ENCODE peak calls at places on chromosomes 13 and 19, in four cellular contexts. One of them, this sample, is unnamed.

GRCh38 chr19:55223291-55224037 is 5.1 kb downstream of the TMEM86B start:
- DNase-seq in Peyer's patch: no peak
- DNase-seq in stimulated activated CD8-positive, alpha-beta memory T cell treated with anti-CD3 and anti-CD28 coated beads, Interleukin-2, amount 100 ng/mL, for 1 hour: no peak
- DNase-seq in uterus: no peak
- DNase-seq in this sample: no peak

GRCh38 chr19:44618640-44619357 is 5.4 kb downstream of the IGSF23 start:
- DNase-seq in Peyer's patch: no peak
- DNase-seq in stimulated activated CD8-positive, alpha-beta memory T cell treated with anti-CD3 and anti-CD28 coated beads, Interleukin-2, amount 100 ng/mL, for 1 hour: no peak
- DNase-seq in uterus: no peak
- DNase-seq in this sample: no peak

GRCh38 chr19:39539165-39539518 is 819 bp downstream of the EID2 start:
- DNase-seq in Peyer's patch: no peak
- DNase-seq in stimulated activated CD8-positive, alpha-beta memory T cell treated with anti-CD3 and anti-CD28 coated beads, Interleukin-2, amount 100 ng/mL, for 1 hour: no peak
- DNase-seq in uterus: no peak
- DNase-seq in this sample: no peak

GRCh38 chr13:107329991-107330390 is 762.1 kb upstream of the ARGLU1 start:
- DNase-seq in Peyer's patch: no peak
- DNase-seq in stimulated activated CD8-positive, alpha-beta memory T cell treated with anti-CD3 and anti-CD28 coated beads, Interleukin-2, amount 100 ng/mL, for 1 hour: no peak
- DNase-seq in uterus: no peak
- DNase-seq in this sample: no peak

GRCh38 chr13:28654276-28654675 is 4.7 kb upstream of the POMP start:
- DNase-seq in Peyer's patch: no peak
- DNase-seq in stimulated activated CD8-positive, alpha-beta memory T cell treated with anti-CD3 and anti-CD28 coated beads, Interleukin-2, amount 100 ng/mL, for 1 hour: no peak
- DNase-seq in uterus: no peak
- DNase-seq in this sample: no peak

GRCh38 chr13:27086599-27087265 is 84.9 kb downstream of the USP12 start:
- DNase-seq in Peyer's patch: no peak
- DNase-seq in stimulated activated CD8-positive, alpha-beta memory T cell treated with anti-CD3 and anti-CD28 coated beads, Interleukin-2, amount 100 ng/mL, for 1 hour: no peak
- DNase-seq in uterus: no peak
- DNase-seq in this sample: no peak

GRCh38 chr13:51212808-51213728 is 9.1 kb upstream of the FAM124A start:
- DNase-seq in Peyer's patch: no peak
- DNase-seq in stimulated activated CD8-positive, alpha-beta memory T cell treated with anti-CD3 and anti-CD28 coated beads, Interleukin-2, amount 100 ng/mL, for 1 hour: no peak
- DNase-seq in uterus: no peak
- DNase-seq in this sample: no peak

GRCh38 chr19:46903458-46903857 is 42.7 kb downstream of the ARHGAP35 start:
- DNase-seq in Peyer's patch: no peak
- DNase-seq in stimulated activated CD8-positive, alpha-beta memory T cell treated with anti-CD3 and anti-CD28 coated beads, Interleukin-2, amount 100 ng/mL, for 1 hour: no peak
- DNase-seq in uterus: no peak
- DNase-seq in this sample: no peak

GRCh38 chr13:68066879-68067513 is 836.9 kb upstream of the PCDH9 start:
- DNase-seq in Peyer's patch: no peak
- DNase-seq in stimulated activated CD8-positive, alpha-beta memory T cell treated with anti-CD3 and anti-CD28 coated beads, Interleukin-2, amount 100 ng/mL, for 1 hour: no peak
- DNase-seq in uterus: no peak
- DNase-seq in this sample: no peak

GRCh38 chr13:97385854-97386253 is 48.1 kb upstream of the RAP2A start:
- DNase-seq in Peyer's patch: no peak
- DNase-seq in stimulated activated CD8-positive, alpha-beta memory T cell treated with anti-CD3 and anti-CD28 coated beads, Interleukin-2, amount 100 ng/mL, for 1 hour: no peak
- DNase-seq in uterus: no peak
- DNase-seq in this sample: no peak

GRCh38 chr19:11382898-11383705 is 1.0 kb downstream of the EPOR start:
- DNase-seq in Peyer's patch: peak; percentile 73
- DNase-seq in stimulated activated CD8-positive, alpha-beta memory T cell treated with anti-CD3 and anti-CD28 coated beads, Interleukin-2, amount 100 ng/mL, for 1 hour: no peak
- DNase-seq in uterus: no peak
- DNase-seq in this sample: peak; percentile 64

GRCh38 chr13:37074703-37075102 is 15.2 kb upstream of the SUPT20H start:
- DNase-seq in Peyer's patch: no peak
- DNase-seq in stimulated activated CD8-positive, alpha-beta memory T cell treated with anti-CD3 and anti-CD28 coated beads, Interleukin-2, amount 100 ng/mL, for 1 hour: no peak
- DNase-seq in uterus: no peak
- DNase-seq in this sample: no peak

GRCh38 chr19:9528757-9529336 is 9.6 kb downstream of the ZNF426 start:
- DNase-seq in Peyer's patch: no peak
- DNase-seq in stimulated activated CD8-positive, alpha-beta memory T cell treated with anti-CD3 and anti-CD28 coated beads, Interleukin-2, amount 100 ng/mL, for 1 hour: no peak
- DNase-seq in uterus: no peak
- DNase-seq in this sample: no peak

GRCh38 chr13:77235456-77236022 is 91.4 kb downstream of the MYCBP2 start:
- DNase-seq in Peyer's patch: no peak
- DNase-seq in stimulated activated CD8-positive, alpha-beta memory T cell treated with anti-CD3 and anti-CD28 coated beads, Interleukin-2, amount 100 ng/mL, for 1 hour: no peak
- DNase-seq in uterus: no peak
- DNase-seq in this sample: no peak

GRCh38 chr13:48437381-48437780 is 24.5 kb upstream of the LPAR6 start:
- DNase-seq in Peyer's patch: no peak
- DNase-seq in stimulated activated CD8-positive, alpha-beta memory T cell treated with anti-CD3 and anti-CD28 coated beads, Interleukin-2, amount 100 ng/mL, for 1 hour: no peak
- DNase-seq in uterus: peak; percentile 60
- DNase-seq in this sample: peak; percentile 21

GRCh38 chr19:44304659-44305193 is at the start of gene ZNF235:
- DNase-seq in Peyer's patch: peak; percentile 95
- DNase-seq in stimulated activated CD8-positive, alpha-beta memory T cell treated with anti-CD3 and anti-CD28 coated beads, Interleukin-2, amount 100 ng/mL, for 1 hour: peak; percentile 47
- DNase-seq in uterus: peak; percentile 89
- DNase-seq in this sample: peak; percentile 90

GRCh38 chr13:90757127-90757680 is 590.3 kb upstream of the MIR17HG start:
- DNase-seq in Peyer's patch: no peak
- DNase-seq in stimulated activated CD8-positive, alpha-beta memory T cell treated with anti-CD3 and anti-CD28 coated beads, Interleukin-2, amount 100 ng/mL, for 1 hour: no peak
- DNase-seq in uterus: no peak
- DNase-seq in this sample: no peak

GRCh38 chr19:39363909-39364457 is 21.8 kb downstream of the SAMD4B start:
- DNase-seq in Peyer's patch: no peak
- DNase-seq in stimulated activated CD8-positive, alpha-beta memory T cell treated with anti-CD3 and anti-CD28 coated beads, Interleukin-2, amount 100 ng/mL, for 1 hour: no peak
- DNase-seq in uterus: peak; percentile 50
- DNase-seq in this sample: no peak